ENCODE peak calls at places on chromosomes 6 and 20, in five cellular contexts. One of them, this sample, is unnamed.

GRCh38 chr6:137102851-137103492 is 58.2 kb upstream of the IL20RA start:
- DNase-seq in lower leg skin: no peak
- DNase-seq in IMR-90: no peak
- DNase-seq in heart left ventricle: no peak
- DNase-seq in stomach: no peak
- DNase-seq in this sample: no peak

GRCh38 chr6:39772559-39773283 is 19.5 kb upstream of the DAAM2 start:
- DNase-seq in heart left ventricle: no peak
- DNase-seq in IMR-90: peak; percentile 63
- DNase-seq in stomach: no peak
- DNase-seq in lower leg skin: no peak
- DNase-seq in this sample: no peak

GRCh38 chr6:44234101-44235090 is 11.0 kb downstream of the SLC29A1 start:
- DNase-seq in heart left ventricle: peak; percentile 92
- DNase-seq in stomach: peak; percentile 65
- DNase-seq in IMR-90: peak; percentile 73
- DNase-seq in lower leg skin: peak; percentile 93
- DNase-seq in this sample: peak; percentile 73

GRCh38 chr6:65088575-65088974 is 618.5 kb downstream of the EYS start:
- DNase-seq in lower leg skin: no peak
- DNase-seq in heart left ventricle: no peak
- DNase-seq in stomach: no peak
- DNase-seq in IMR-90: no peak
- DNase-seq in this sample: no peak

GRCh38 chr6:131765081-131765852 is 42.6 kb upstream of the ENPP1 start:
- DNase-seq in heart left ventricle: no peak
- DNase-seq in lower leg skin: no peak
- DNase-seq in IMR-90: peak; percentile 74
- DNase-seq in stomach: no peak
- DNase-seq in this sample: no peak

GRCh38 chr6:42960243-42961019 is at the start of gene GNMT:
- DNase-seq in lower leg skin: peak; percentile 89
- DNase-seq in stomach: peak; percentile 91
- DNase-seq in IMR-90: no peak
- DNase-seq in heart left ventricle: peak; percentile 76
- DNase-seq in this sample: peak; percentile 41

GRCh38 chr6:128363020-128363419 is 157.4 kb downstream of the PTPRK start:
- DNase-seq in IMR-90: no peak
- DNase-seq in lower leg skin: no peak
- DNase-seq in heart left ventricle: no peak
- DNase-seq in stomach: no peak
- DNase-seq in this sample: no peak

GRCh38 chr6:108995296-108995695 is 99.3 kb downstream of the SESN1 start:
- DNase-seq in stomach: no peak
- DNase-seq in heart left ventricle: no peak
- DNase-seq in IMR-90: no peak
- DNase-seq in lower leg skin: no peak
- DNase-seq in this sample: no peak

GRCh38 chr6:161891542-161891941 is 617.7 kb upstream of the AGPAT4 start:
- DNase-seq in lower leg skin: no peak
- DNase-seq in stomach: no peak
- DNase-seq in IMR-90: no peak
- DNase-seq in heart left ventricle: no peak
- DNase-seq in this sample: no peak

GRCh38 chr20:34794006-34794585 is 31.4 kb downstream of the NCOA6 start:
- DNase-seq in lower leg skin: no peak
- DNase-seq in IMR-90: no peak
- DNase-seq in stomach: no peak
- DNase-seq in heart left ventricle: no peak
- DNase-seq in this sample: no peak

GRCh38 chr6:42402184-42402583 is 49.5 kb downstream of the TRERF1 start:
- DNase-seq in lower leg skin: peak; percentile 76
- DNase-seq in IMR-90: peak; percentile 58
- DNase-seq in heart left ventricle: no peak
- DNase-seq in stomach: no peak
- DNase-seq in this sample: no peak

GRCh38 chr6:157206359-157206815 is 116.9 kb downstream of the TMEM242 start:
- DNase-seq in heart left ventricle: no peak
- DNase-seq in stomach: no peak
- DNase-seq in lower leg skin: no peak
- DNase-seq in IMR-90: no peak
- DNase-seq in this sample: no peak

GRCh38 chr6:82185948-82186347 is 61.6 kb downstream of the IBTK start:
- DNase-seq in stomach: no peak
- DNase-seq in heart left ventricle: no peak
- DNase-seq in IMR-90: no peak
- DNase-seq in lower leg skin: no peak
- DNase-seq in this sample: no peak

GRCh38 chr6:11778648-11779307 is at the start of gene ADTRP:
- DNase-seq in stomach: peak; percentile 62
- DNase-seq in lower leg skin: no peak
- DNase-seq in IMR-90: no peak
- DNase-seq in heart left ventricle: no peak
- DNase-seq in this sample: no peak
- TF ChIP-seq POLR2A in stomach: no peak
- TF ChIP-seq POLR2A in lower leg skin: no peak
- TF ChIP-seq POLR2A in IMR-90: no peak
- TF ChIP-seq POLR2A in heart left ventricle: no peak
- TF ChIP-seq POLR2A in this sample: no peak

GRCh38 chr20:53737404-53738038 is 143.9 kb upstream of the ZNF217 start:
- DNase-seq in IMR-90: no peak
- DNase-seq in heart left ventricle: no peak
- DNase-seq in lower leg skin: no peak
- DNase-seq in stomach: no peak
- DNase-seq in this sample: peak; percentile 70

GRCh38 chr20:53739799-53740785 is 146.5 kb upstream of the ZNF217 start:
- DNase-seq in IMR-90: peak; percentile 44
- DNase-seq in stomach: no peak
- DNase-seq in heart left ventricle: no peak
- DNase-seq in lower leg skin: no peak
- DNase-seq in this sample: peak; percentile 32

GRCh38 chr20:53736757-53737403 is 143.2 kb upstream of the ZNF217 start:
- DNase-seq in heart left ventricle: no peak
- DNase-seq in stomach: no peak
- DNase-seq in lower leg skin: no peak
- DNase-seq in IMR-90: peak; percentile 49
- DNase-seq in this sample: no peak

GRCh38 chr20:53738945-53739798 is 145.5 kb upstream of the ZNF217 start:
- DNase-seq in stomach: no peak
- DNase-seq in IMR-90: no peak
- DNase-seq in lower leg skin: no peak
- DNase-seq in heart left ventricle: no peak
- DNase-seq in this sample: peak; percentile 21

GRCh38 chr20:53738039-53738944 is 144.7 kb upstream of the ZNF217 start:
- DNase-seq in lower leg skin: peak; percentile 93
- DNase-seq in stomach: peak; percentile 85
- DNase-seq in heart left ventricle: peak; percentile 68
- DNase-seq in IMR-90: peak; percentile 90
- DNase-seq in this sample: peak; percentile 31
- TF ChIP-seq POLR2A in lower leg skin: peak; percentile 27
- TF ChIP-seq POLR2A in stomach: no peak
- TF ChIP-seq POLR2A in heart left ventricle: no peak
- TF ChIP-seq POLR2A in IMR-90: peak; percentile 75
- TF ChIP-seq POLR2A in this sample: no peak

DNA sequence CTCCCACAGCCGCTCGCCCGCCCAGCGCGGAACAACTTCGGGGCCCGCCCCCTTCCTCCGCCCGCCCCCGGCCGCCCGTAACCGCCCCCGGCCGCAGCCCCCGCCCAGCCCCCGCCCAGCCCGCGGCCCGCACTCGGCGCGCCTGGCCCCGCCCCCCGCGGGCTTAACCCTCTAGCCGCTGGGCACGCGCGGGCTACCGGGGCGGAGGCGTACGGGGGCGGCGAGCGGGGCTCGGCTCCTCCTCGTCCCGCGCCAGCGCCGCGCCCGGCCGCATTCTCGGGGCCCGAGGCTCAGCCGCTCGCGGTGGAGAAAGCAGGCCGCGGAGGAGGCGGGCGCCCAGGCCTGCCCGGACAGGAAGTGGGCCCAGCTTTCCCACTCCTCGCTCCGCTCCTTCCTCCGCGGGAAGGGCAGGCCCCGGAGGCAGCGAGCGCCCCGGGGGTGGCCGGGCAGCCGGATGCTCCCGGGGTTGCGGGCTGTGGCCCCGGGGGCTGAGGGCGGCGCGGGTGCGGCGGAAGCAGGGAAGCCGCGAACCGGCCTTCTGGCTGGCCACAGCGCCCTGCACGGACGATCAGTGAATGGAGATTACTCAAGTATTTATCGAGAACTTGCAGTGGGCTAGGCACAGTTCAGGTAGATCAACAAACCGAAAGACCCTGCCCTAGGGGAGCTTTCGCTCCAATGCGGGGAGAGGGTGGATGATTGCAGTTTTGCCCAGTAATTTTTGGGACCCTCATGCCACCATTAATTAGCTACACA is at the start of gene TRAM2:
- DNase-seq in stomach: peak; percentile 89
- DNase-seq in IMR-90: peak; percentile 74
- DNase-seq in heart left ventricle: peak; percentile 94
- DNase-seq in lower leg skin: peak; percentile 96
- DNase-seq in this sample: peak; percentile 88
- TF ChIP-seq POLR2A in stomach: no peak
- TF ChIP-seq POLR2A in IMR-90: peak; percentile 76
- TF ChIP-seq POLR2A in heart left ventricle: peak; percentile 41
- TF ChIP-seq POLR2A in lower leg skin: no peak
- TF ChIP-seq POLR2A in this sample: peak; percentile 82

GRCh38 chr20:18176318-18176785 is 38.7 kb downstream of the KAT14 start:
- DNase-seq in heart left ventricle: no peak
- DNase-seq in IMR-90: no peak
- DNase-seq in stomach: no peak
- DNase-seq in lower leg skin: no peak
- DNase-seq in this sample: peak; percentile 73

GRCh38 chr20:18180815-18181214 is 43.2 kb downstream of the KAT14 start:
- DNase-seq in IMR-90: no peak
- DNase-seq in lower leg skin: no peak
- DNase-seq in heart left ventricle: no peak
- DNase-seq in stomach: no peak
- DNase-seq in this sample: no peak

GRCh38 chr20:18172379-18172778 is 34.7 kb downstream of the KAT14 start:
- DNase-seq in stomach: no peak
- DNase-seq in IMR-90: no peak
- DNase-seq in lower leg skin: no peak
- DNase-seq in heart left ventricle: no peak
- DNase-seq in this sample: no peak

GRCh38 chr20:18174906-18175683 is 37.4 kb downstream of the KAT14 start:
- DNase-seq in lower leg skin: no peak
- DNase-seq in IMR-90: no peak
- DNase-seq in heart left ventricle: no peak
- DNase-seq in stomach: no peak
- DNase-seq in this sample: no peak
- TF ChIP-seq POLR2A in lower leg skin: no peak
- TF ChIP-seq POLR2A in IMR-90: no peak
- TF ChIP-seq POLR2A in heart left ventricle: no peak
- TF ChIP-seq POLR2A in stomach: no peak
- TF ChIP-seq POLR2A in this sample: no peak

DNA sequence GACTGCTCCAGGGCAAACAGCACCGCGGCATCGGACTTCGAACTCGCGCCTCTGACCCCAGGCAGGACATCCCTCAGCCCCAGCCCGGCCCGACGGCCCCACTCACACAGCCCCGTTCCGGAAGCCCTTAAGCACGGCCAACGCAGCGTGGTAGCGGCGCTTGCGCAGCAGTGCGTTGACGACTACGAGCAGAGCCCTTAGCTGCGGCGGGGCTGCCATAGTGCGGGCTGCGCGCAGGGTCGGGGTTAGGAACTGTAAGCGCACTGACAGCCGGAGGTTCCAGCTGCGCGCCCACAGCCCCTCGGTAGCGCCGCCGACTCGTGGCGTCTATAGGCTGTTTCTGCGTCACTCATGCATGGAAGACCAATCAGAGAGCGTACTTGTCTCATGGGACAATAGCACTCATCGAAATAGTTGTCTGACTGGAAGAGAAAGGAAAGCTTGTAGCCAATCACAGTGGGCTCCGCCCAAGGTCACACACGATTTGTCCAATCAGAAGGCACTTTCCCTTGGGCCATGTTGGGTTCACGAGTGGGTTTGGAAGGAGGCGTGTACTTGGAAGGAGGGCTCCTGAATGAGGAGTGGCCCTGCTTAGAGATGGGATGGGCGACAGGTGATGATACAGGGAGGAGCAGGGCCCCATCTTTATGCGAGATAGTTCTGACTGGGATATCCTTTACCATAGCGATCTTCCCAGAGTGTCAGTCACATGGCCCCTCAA is at the start of gene PXMP4:
- DNase-seq in heart left ventricle: peak; percentile 90
- DNase-seq in IMR-90: peak; percentile 98
- DNase-seq in stomach: peak; percentile 91
- DNase-seq in lower leg skin: peak; percentile 96
- DNase-seq in this sample: peak; percentile 97
- TF ChIP-seq POLR2A in heart left ventricle: peak; percentile 40
- TF ChIP-seq POLR2A in IMR-90: no peak
- TF ChIP-seq POLR2A in stomach: no peak
- TF ChIP-seq POLR2A in lower leg skin: no peak
- TF ChIP-seq POLR2A in this sample: peak; percentile 75

GRCh38 chr6:33428219-33428890 is 8.5 kb downstream of the SYNGAP1 start:
- DNase-seq in stomach: no peak
- DNase-seq in IMR-90: no peak
- DNase-seq in lower leg skin: no peak
- DNase-seq in heart left ventricle: no peak
- DNase-seq in this sample: peak; percentile 67

GRCh38 chr6:33428891-33429744 is 9.3 kb downstream of the SYNGAP1 start:
- DNase-seq in stomach: no peak
- DNase-seq in heart left ventricle: no peak
- DNase-seq in IMR-90: no peak
- DNase-seq in lower leg skin: no peak
- DNase-seq in this sample: no peak

GRCh38 chr6:33430334-33430733 is 10.5 kb downstream of the SYNGAP1 start:
- DNase-seq in IMR-90: no peak
- DNase-seq in heart left ventricle: no peak
- DNase-seq in stomach: no peak
- DNase-seq in lower leg skin: no peak
- DNase-seq in this sample: no peak

GRCh38 chr6:33430991-33431879 is 11.4 kb downstream of the SYNGAP1 start:
- DNase-seq in lower leg skin: no peak
- DNase-seq in IMR-90: peak; percentile 65
- DNase-seq in heart left ventricle: no peak
- DNase-seq in stomach: peak; percentile 43
- DNase-seq in this sample: peak; percentile 80

GRCh38 chr6:33429745-33430042 is 9.8 kb downstream of the SYNGAP1 start:
- DNase-seq in heart left ventricle: no peak
- DNase-seq in lower leg skin: no peak
- DNase-seq in IMR-90: no peak
- DNase-seq in stomach: no peak
- DNase-seq in this sample: no peak
- TF ChIP-seq POLR2A in heart left ventricle: no peak
- TF ChIP-seq POLR2A in lower leg skin: no peak
- TF ChIP-seq POLR2A in IMR-90: no peak
- TF ChIP-seq POLR2A in stomach: no peak
- TF ChIP-seq POLR2A in this sample: no peak

GRCh38 chr20:45952861-45953260 is 18.4 kb downstream of the PCIF1 start:
- DNase-seq in heart left ventricle: no peak
- DNase-seq in lower leg skin: no peak
- DNase-seq in IMR-90: no peak
- DNase-seq in stomach: no peak
- DNase-seq in this sample: no peak
- TF ChIP-seq POLR2A in heart left ventricle: no peak
- TF ChIP-seq POLR2A in lower leg skin: no peak
- TF ChIP-seq POLR2A in IMR-90: no peak
- TF ChIP-seq POLR2A in stomach: no peak
- TF ChIP-seq POLR2A in this sample: no peak

This sample was measured in erythroblast.